ENCODE peak calls at places on chromosomes 13 and 19, in four cellular contexts. Y, Z, H and X are unnamed samples.

GRCh38 chr13:41117859-41118258 is 14.7 kb downstream of the KBTBD6 start:
- DNase-seq in Y (no peak), Z (no peak), H (no peak), X (no peak)

GRCh38 chr19:2983351-2984195 is 6.2 kb downstream of the TLE6 start:
- DNase-seq in Y (no peak), Z (no peak), H (no peak), X (no peak)

GRCh38 chr13:28440774-28441532 is 54.0 kb downstream of the FLT1 start:
- DNase-seq in Y (no peak), Z (no peak), H (no peak), X (no peak)

GRCh38 chr19:54653181-54653809 is 9.5 kb upstream of the LILRB4 start:
- DNase-seq in Y (no peak), Z (no peak), H (no peak), X (no peak)

GRCh38 chr19:36113895-36114762 is 546 bp downstream of the POLR2I start:
- DNase-seq in Y (no peak), Z (peak; percentile 53), H (no peak), X (no peak)

GRCh38 chr19:30119180-30119920 is 177.3 kb downstream of the URI1 start:
- DNase-seq in Y (no peak), Z (no peak), H (no peak), X (no peak)

GRCh38 chr19:7348587-7349230 is at the start of gene ARHGEF18:
- DNase-seq in Y (no peak), Z (peak; percentile 75), H (peak; percentile 69), X (no peak)

GRCh38 chr19:47369923-47370625 is 21.0 kb downstream of the DHX34 start:
- DNase-seq in Y (peak; percentile 16), Z (no peak), H (no peak), X (peak; percentile 34)

GRCh38 chr13:113802761-113803160 is 43.7 kb downstream of the TMEM255B start:
- DNase-seq in Y (no peak), Z (peak; percentile 30), H (no peak), X (no peak)

GRCh38 chr19:5093297-5093858 is 124.5 kb downstream of the KDM4B start:
- DNase-seq in Y (no peak), Z (no peak), H (no peak), X (no peak)

GRCh38 chr19:30245401-30246039 is 126.7 kb upstream of the ZNF536 start:
- DNase-seq in Y (no peak), Z (no peak), H (no peak), X (no peak)